ENCODE peak calls at places on chromosomes 2 and 18, in ten cellular contexts. One of them, this sample, is unnamed.

GRCh38 chr18:7980136-7980535 is 413.0 kb downstream of the PTPRM start:
- DNase-seq in CD4-positive, alpha-beta T cell: no peak
- DNase-seq in caudate nucleus: no peak
- DNase-seq in mesenteric fat pad: no peak
- DNase-seq in AG04450: no peak
- DNase-seq in A549: no peak
- DNase-seq in astrocyte of the spinal cord: no peak
- DNase-seq in stimulated activated CD4-positive, alpha-beta T cell treated with anti-CD3 and anti-CD28 coated beads, Interleukin-1b, Interleukin-23, amount 100 ng/mL, for 24 hours: no peak
- DNase-seq in effector memory CD8-positive, alpha-beta T cell: no peak
- DNase-seq in SK-N-DZ: peak; percentile 34
- DNase-seq in this sample: no peak

GRCh38 chr2:9897796-9898195 is 53.7 kb upstream of the GRHL1 start:
- DNase-seq in caudate nucleus: no peak
- DNase-seq in SK-N-DZ: peak; percentile 11
- DNase-seq in astrocyte of the spinal cord: no peak
- DNase-seq in effector memory CD8-positive, alpha-beta T cell: no peak
- DNase-seq in stimulated activated CD4-positive, alpha-beta T cell treated with anti-CD3 and anti-CD28 coated beads, Interleukin-1b, Interleukin-23, amount 100 ng/mL, for 24 hours: no peak
- DNase-seq in CD4-positive, alpha-beta T cell: no peak
- DNase-seq in A549: no peak
- DNase-seq in AG04450: no peak
- DNase-seq in mesenteric fat pad: no peak
- DNase-seq in this sample: no peak

GRCh38 chr2:163641986-163642385 is 93.8 kb downstream of the FIGN start:
- DNase-seq in effector memory CD8-positive, alpha-beta T cell: no peak
- DNase-seq in stimulated activated CD4-positive, alpha-beta T cell treated with anti-CD3 and anti-CD28 coated beads, Interleukin-1b, Interleukin-23, amount 100 ng/mL, for 24 hours: no peak
- DNase-seq in SK-N-DZ: no peak
- DNase-seq in CD4-positive, alpha-beta T cell: no peak
- DNase-seq in caudate nucleus: no peak
- DNase-seq in astrocyte of the spinal cord: peak; percentile 78
- DNase-seq in AG04450: no peak
- DNase-seq in A549: no peak
- DNase-seq in mesenteric fat pad: no peak
- DNase-seq in this sample: no peak

GRCh38 chr18:9120796-9121195 is 15.8 kb upstream of the ANKRD12 start:
- DNase-seq in caudate nucleus: no peak
- DNase-seq in SK-N-DZ: no peak
- DNase-seq in A549: no peak
- DNase-seq in stimulated activated CD4-positive, alpha-beta T cell treated with anti-CD3 and anti-CD28 coated beads, Interleukin-1b, Interleukin-23, amount 100 ng/mL, for 24 hours: no peak
- DNase-seq in AG04450: no peak
- DNase-seq in astrocyte of the spinal cord: no peak
- DNase-seq in mesenteric fat pad: no peak
- DNase-seq in CD4-positive, alpha-beta T cell: no peak
- DNase-seq in effector memory CD8-positive, alpha-beta T cell: no peak
- DNase-seq in this sample: no peak

GRCh38 chr18:57026316-57026715 is 120.6 kb upstream of the BOD1L2 start:
- DNase-seq in CD4-positive, alpha-beta T cell: no peak
- DNase-seq in mesenteric fat pad: no peak
- DNase-seq in caudate nucleus: no peak
- DNase-seq in AG04450: no peak
- DNase-seq in SK-N-DZ: no peak
- DNase-seq in A549: no peak
- DNase-seq in astrocyte of the spinal cord: no peak
- DNase-seq in stimulated activated CD4-positive, alpha-beta T cell treated with anti-CD3 and anti-CD28 coated beads, Interleukin-1b, Interleukin-23, amount 100 ng/mL, for 24 hours: no peak
- DNase-seq in effector memory CD8-positive, alpha-beta T cell: no peak
- DNase-seq in this sample: no peak

GRCh38 chr18:51069885-51070284 is 39.9 kb downstream of the SMAD4 start:
- DNase-seq in A549: no peak
- DNase-seq in CD4-positive, alpha-beta T cell: no peak
- DNase-seq in effector memory CD8-positive, alpha-beta T cell: no peak
- DNase-seq in stimulated activated CD4-positive, alpha-beta T cell treated with anti-CD3 and anti-CD28 coated beads, Interleukin-1b, Interleukin-23, amount 100 ng/mL, for 24 hours: no peak
- DNase-seq in caudate nucleus: no peak
- DNase-seq in astrocyte of the spinal cord: no peak
- DNase-seq in AG04450: no peak
- DNase-seq in SK-N-DZ: no peak
- DNase-seq in mesenteric fat pad: no peak
- DNase-seq in this sample: no peak

GRCh38 chr18:58993260-58993659 is 128.6 kb downstream of the ZNF532 start:
- DNase-seq in mesenteric fat pad: no peak
- DNase-seq in caudate nucleus: no peak
- DNase-seq in astrocyte of the spinal cord: peak; percentile 92
- DNase-seq in CD4-positive, alpha-beta T cell: no peak
- DNase-seq in AG04450: no peak
- DNase-seq in effector memory CD8-positive, alpha-beta T cell: no peak
- DNase-seq in stimulated activated CD4-positive, alpha-beta T cell treated with anti-CD3 and anti-CD28 coated beads, Interleukin-1b, Interleukin-23, amount 100 ng/mL, for 24 hours: no peak
- DNase-seq in SK-N-DZ: no peak
- DNase-seq in A549: peak; percentile 83
- DNase-seq in this sample: no peak

GRCh38 chr2:222844323-222844722 is 16.5 kb upstream of the ACSL3 start:
- DNase-seq in effector memory CD8-positive, alpha-beta T cell: no peak
- DNase-seq in AG04450: peak; percentile 58
- DNase-seq in SK-N-DZ: no peak
- DNase-seq in astrocyte of the spinal cord: peak; percentile 91
- DNase-seq in A549: peak; percentile 71
- DNase-seq in CD4-positive, alpha-beta T cell: no peak
- DNase-seq in stimulated activated CD4-positive, alpha-beta T cell treated with anti-CD3 and anti-CD28 coated beads, Interleukin-1b, Interleukin-23, amount 100 ng/mL, for 24 hours: no peak
- DNase-seq in mesenteric fat pad: no peak
- DNase-seq in caudate nucleus: no peak
- DNase-seq in this sample: no peak

GRCh38 chr2:187982668-187983067 is 309.0 kb upstream of the GULP1 start:
- DNase-seq in A549: no peak
- DNase-seq in CD4-positive, alpha-beta T cell: no peak
- DNase-seq in stimulated activated CD4-positive, alpha-beta T cell treated with anti-CD3 and anti-CD28 coated beads, Interleukin-1b, Interleukin-23, amount 100 ng/mL, for 24 hours: no peak
- DNase-seq in AG04450: peak; percentile 73
- DNase-seq in astrocyte of the spinal cord: peak; percentile 92
- DNase-seq in SK-N-DZ: no peak
- DNase-seq in caudate nucleus: no peak
- DNase-seq in effector memory CD8-positive, alpha-beta T cell: no peak
- DNase-seq in mesenteric fat pad: no peak
- DNase-seq in this sample: peak; percentile 9

GRCh38 chr2:15964936-15965563 is 24.7 kb downstream of the MYCN start:
- DNase-seq in AG04450: no peak
- DNase-seq in CD4-positive, alpha-beta T cell: no peak
- DNase-seq in astrocyte of the spinal cord: no peak
- DNase-seq in SK-N-DZ: peak; percentile 96
- DNase-seq in mesenteric fat pad: peak; percentile 62
- DNase-seq in stimulated activated CD4-positive, alpha-beta T cell treated with anti-CD3 and anti-CD28 coated beads, Interleukin-1b, Interleukin-23, amount 100 ng/mL, for 24 hours: no peak
- DNase-seq in A549: no peak
- DNase-seq in caudate nucleus: no peak
- DNase-seq in effector memory CD8-positive, alpha-beta T cell: no peak
- DNase-seq in this sample: no peak

GRCh38 chr2:145012214-145012670 is 492.3 kb upstream of the ZEB2 start:
- DNase-seq in stimulated activated CD4-positive, alpha-beta T cell treated with anti-CD3 and anti-CD28 coated beads, Interleukin-1b, Interleukin-23, amount 100 ng/mL, for 24 hours: no peak
- DNase-seq in effector memory CD8-positive, alpha-beta T cell: no peak
- DNase-seq in AG04450: no peak
- DNase-seq in CD4-positive, alpha-beta T cell: no peak
- DNase-seq in caudate nucleus: no peak
- DNase-seq in SK-N-DZ: no peak
- DNase-seq in A549: peak; percentile 46
- DNase-seq in astrocyte of the spinal cord: peak; percentile 76
- DNase-seq in mesenteric fat pad: no peak
- DNase-seq in this sample: no peak

GRCh38 chr2:86301711-86302202 is 35.7 kb downstream of the REEP1 start:
- DNase-seq in SK-N-DZ: no peak
- DNase-seq in AG04450: no peak
- DNase-seq in astrocyte of the spinal cord: no peak
- DNase-seq in caudate nucleus: no peak
- DNase-seq in A549: no peak
- DNase-seq in effector memory CD8-positive, alpha-beta T cell: no peak
- DNase-seq in CD4-positive, alpha-beta T cell: no peak
- DNase-seq in stimulated activated CD4-positive, alpha-beta T cell treated with anti-CD3 and anti-CD28 coated beads, Interleukin-1b, Interleukin-23, amount 100 ng/mL, for 24 hours: no peak
- DNase-seq in mesenteric fat pad: peak; percentile 49
- DNase-seq in this sample: no peak

GRCh38 chr2:132597831-132598230 is 72.2 kb downstream of the LYPD1 start:
- DNase-seq in mesenteric fat pad: no peak
- DNase-seq in SK-N-DZ: no peak
- DNase-seq in AG04450: no peak
- DNase-seq in CD4-positive, alpha-beta T cell: no peak
- DNase-seq in effector memory CD8-positive, alpha-beta T cell: no peak
- DNase-seq in astrocyte of the spinal cord: no peak
- DNase-seq in stimulated activated CD4-positive, alpha-beta T cell treated with anti-CD3 and anti-CD28 coated beads, Interleukin-1b, Interleukin-23, amount 100 ng/mL, for 24 hours: no peak
- DNase-seq in caudate nucleus: no peak
- DNase-seq in A549: no peak
- DNase-seq in this sample: no peak

GRCh38 chr2:174343638-174344455 is 9.1 kb downstream of the SP9 start:
- DNase-seq in caudate nucleus: no peak
- DNase-seq in AG04450: no peak
- DNase-seq in SK-N-DZ: no peak
- DNase-seq in effector memory CD8-positive, alpha-beta T cell: no peak
- DNase-seq in astrocyte of the spinal cord: no peak
- DNase-seq in mesenteric fat pad: no peak
- DNase-seq in stimulated activated CD4-positive, alpha-beta T cell treated with anti-CD3 and anti-CD28 coated beads, Interleukin-1b, Interleukin-23, amount 100 ng/mL, for 24 hours: no peak
- DNase-seq in A549: no peak
- DNase-seq in CD4-positive, alpha-beta T cell: no peak
- DNase-seq in this sample: peak; percentile 13

GRCh38 chr2:63249146-63249545 is 198.5 kb downstream of the OTX1 start:
- DNase-seq in SK-N-DZ: no peak
- DNase-seq in A549: no peak
- DNase-seq in stimulated activated CD4-positive, alpha-beta T cell treated with anti-CD3 and anti-CD28 coated beads, Interleukin-1b, Interleukin-23, amount 100 ng/mL, for 24 hours: no peak
- DNase-seq in astrocyte of the spinal cord: no peak
- DNase-seq in effector memory CD8-positive, alpha-beta T cell: no peak
- DNase-seq in mesenteric fat pad: no peak
- DNase-seq in AG04450: no peak
- DNase-seq in CD4-positive, alpha-beta T cell: no peak
- DNase-seq in caudate nucleus: no peak
- DNase-seq in this sample: no peak

GRCh38 chr2:220275454-220275853 is 648.0 kb downstream of the SLC4A3 start:
- DNase-seq in effector memory CD8-positive, alpha-beta T cell: no peak
- DNase-seq in mesenteric fat pad: no peak
- DNase-seq in stimulated activated CD4-positive, alpha-beta T cell treated with anti-CD3 and anti-CD28 coated beads, Interleukin-1b, Interleukin-23, amount 100 ng/mL, for 24 hours: no peak
- DNase-seq in AG04450: no peak
- DNase-seq in caudate nucleus: no peak
- DNase-seq in CD4-positive, alpha-beta T cell: no peak
- DNase-seq in astrocyte of the spinal cord: no peak
- DNase-seq in A549: peak; percentile 24
- DNase-seq in SK-N-DZ: no peak
- DNase-seq in this sample: no peak

GRCh38 chr2:152336103-152336853 is 1.3 kb downstream of the FMNL2 start:
- DNase-seq in CD4-positive, alpha-beta T cell: no peak
- DNase-seq in caudate nucleus: peak; percentile 25
- DNase-seq in astrocyte of the spinal cord: peak; percentile 55
- DNase-seq in mesenteric fat pad: no peak
- DNase-seq in A549: peak; percentile 52
- DNase-seq in AG04450: no peak
- DNase-seq in SK-N-DZ: peak; percentile 32
- DNase-seq in stimulated activated CD4-positive, alpha-beta T cell treated with anti-CD3 and anti-CD28 coated beads, Interleukin-1b, Interleukin-23, amount 100 ng/mL, for 24 hours: no peak
- DNase-seq in effector memory CD8-positive, alpha-beta T cell: no peak
- DNase-seq in this sample: peak; percentile 69

GRCh38 chr2:66733361-66733760 is 298.4 kb downstream of the MEIS1 start:
- DNase-seq in astrocyte of the spinal cord: no peak
- DNase-seq in CD4-positive, alpha-beta T cell: no peak
- DNase-seq in AG04450: no peak
- DNase-seq in mesenteric fat pad: no peak
- DNase-seq in effector memory CD8-positive, alpha-beta T cell: no peak
- DNase-seq in A549: no peak
- DNase-seq in SK-N-DZ: peak; percentile 4
- DNase-seq in stimulated activated CD4-positive, alpha-beta T cell treated with anti-CD3 and anti-CD28 coated beads, Interleukin-1b, Interleukin-23, amount 100 ng/mL, for 24 hours: no peak
- DNase-seq in caudate nucleus: no peak
- DNase-seq in this sample: no peak

GRCh38 chr18:36518839-36519238 is 221.3 kb downstream of the FHOD3 start:
- DNase-seq in stimulated activated CD4-positive, alpha-beta T cell treated with anti-CD3 and anti-CD28 coated beads, Interleukin-1b, Interleukin-23, amount 100 ng/mL, for 24 hours: no peak
- DNase-seq in caudate nucleus: no peak
- DNase-seq in SK-N-DZ: no peak
- DNase-seq in astrocyte of the spinal cord: no peak
- DNase-seq in A549: no peak
- DNase-seq in AG04450: no peak
- DNase-seq in CD4-positive, alpha-beta T cell: no peak
- DNase-seq in effector memory CD8-positive, alpha-beta T cell: no peak
- DNase-seq in mesenteric fat pad: no peak
- DNase-seq in this sample: no peak